ENCODE peak calls at places on chromosomes 1 and 21, in four cellular contexts. R is A549, S is K562, I is HepG2. Q is an unnamed sample.

GRCh38 chr21:42513151-42513984 is at the start of gene SLC37A1:
- DNase-seq in R (peak; percentile 6), S (peak; percentile 65), I (no peak), Q (peak; percentile 62)

GRCh38 chr1:114153621-114154145 is at the start of gene SYT6:
- DNase-seq in R (no peak), S (no peak), I (no peak), Q (peak; percentile 38)

GRCh38 chr1:26327956-26328362 is 10.2 kb downstream of the CD52 start:
- DNase-seq in R (no peak), S (no peak), I (no peak), Q (no peak)

GRCh38 chr1:39391741-39392679 is 99.4 kb upstream of the BMP8A start:
- DNase-seq in R (peak; percentile 75), S (peak; percentile 27), I (peak; percentile 85), Q (no peak)

GRCh38 chr1:54857741-54858665 is 29.0 kb downstream of the DHCR24 start:
- DNase-seq in R (no peak), S (no peak), I (no peak), Q (no peak)

GRCh38 chr21:45224189-45224938 is 63.3 kb downstream of the POFUT2 start:
- DNase-seq in R (no peak), S (peak; percentile 35), I (no peak), Q (no peak)

GRCh38 chr1:229620876-229621275 is 5.0 kb downstream of the TAF5L start:
- DNase-seq in R (no peak), S (no peak), I (no peak), Q (no peak)

GRCh38 chr1:212727386-212728181 is 27.9 kb upstream of the BATF3 start:
- DNase-seq in R (no peak), S (no peak), I (no peak), Q (no peak)

GRCh38 chr1:201551877-201552731 is 13.2 kb downstream of the NAV1 start:
- DNase-seq in R (peak; percentile 69), S (peak; percentile 44), I (no peak), Q (no peak)

GRCh38 chr1:181347495-181348390 is 135.6 kb upstream of the CACNA1E start:
- DNase-seq in R (no peak), S (no peak), I (no peak), Q (no peak)

GRCh38 chr1:33256335-33256700 is at the start of gene ZNF362:
- DNase-seq in R (peak; percentile 49), S (peak; percentile 61), I (no peak), Q (peak; percentile 62)

GRCh38 chr1:100671604-100672003 is 47.9 kb upstream of the VCAM1 start:
- DNase-seq in R (no peak), S (no peak), I (no peak), Q (no peak)

GRCh38 chr1:245155186-245156040 is 628 bp downstream of the KIF26B start:
- DNase-seq in R (peak; percentile 32), S (peak; percentile 34), I (no peak), Q (peak; percentile 43)

GRCh38 chr1:94416901-94417701 is 1.1 kb upstream of the ABCD3 start:
- DNase-seq in R (peak; percentile 18), S (no peak), I (peak; percentile 91), Q (no peak)

DNA sequence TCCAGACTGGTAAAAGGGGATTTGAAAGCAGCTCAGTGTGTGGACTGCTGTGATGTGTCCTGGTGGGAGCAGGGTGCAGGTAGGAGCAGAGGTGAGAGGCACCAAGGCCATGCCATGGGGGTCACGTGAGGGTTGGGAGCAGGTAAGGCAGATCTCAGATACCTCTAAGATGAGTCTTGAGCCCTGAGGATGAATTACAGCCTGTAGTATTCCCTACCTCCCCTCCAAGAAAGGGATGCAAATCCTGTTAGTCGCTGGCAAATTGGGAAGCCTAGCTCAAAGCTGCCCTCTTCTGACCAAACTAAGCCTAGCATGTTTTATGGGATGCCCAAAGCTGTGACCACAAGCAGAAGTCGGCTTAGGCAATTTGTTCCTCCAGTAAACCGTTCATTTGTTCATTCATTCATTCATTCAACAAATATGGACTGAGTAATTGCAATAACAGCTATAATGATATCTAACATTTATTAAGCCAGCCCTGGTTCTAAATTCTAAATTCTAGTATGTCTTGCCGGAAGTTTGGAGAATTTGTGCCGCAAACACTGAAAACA is 3.9 kb upstream of the NUAK2 start:
- DNase-seq in R (peak; percentile 87), S (peak; percentile 65), I (peak; percentile 52), Q (peak; percentile 80)
- TF ChIP-seq JUN in R (no peak), S (no peak), I (no peak), Q (no peak)

GRCh38 chr1:232644209-232644608 is 14.3 kb upstream of the SIPA1L2 start:
- DNase-seq in R (no peak), S (no peak), I (no peak), Q (no peak)

GRCh38 chr1:232643227-232643626 is 13.3 kb upstream of the SIPA1L2 start:
- DNase-seq in R (no peak), S (no peak), I (no peak), Q (no peak)

GRCh38 chr1:232650433-232650832 is 20.5 kb upstream of the SIPA1L2 start:
- DNase-seq in R (no peak), S (no peak), I (no peak), Q (no peak)

DNA sequence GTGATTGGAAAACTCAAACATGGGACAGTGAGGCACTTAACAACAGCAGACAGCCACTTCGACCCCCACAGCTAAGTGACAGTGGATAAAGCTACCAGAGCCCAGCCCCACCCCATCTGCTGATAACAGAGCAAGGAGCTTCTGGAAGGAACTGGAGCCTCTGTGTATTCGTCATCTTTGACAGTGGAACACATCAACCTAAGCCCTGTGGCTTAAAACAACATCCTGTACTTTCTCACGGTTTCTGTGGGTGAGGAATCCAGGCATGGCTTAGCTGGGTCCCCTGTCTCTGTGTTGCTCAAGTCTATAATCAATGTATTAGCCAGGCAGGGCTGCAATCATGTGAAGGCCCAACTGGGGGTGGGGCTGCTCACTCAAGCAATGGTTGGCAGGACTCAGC is 18.4 kb upstream of the SIPA1L2 start:
- DNase-seq in R (no peak), S (no peak), I (no peak), Q (no peak)
- TF ChIP-seq HMGXB4 in R (no peak), S (no peak), I (no peak), Q (no peak)

DNA sequence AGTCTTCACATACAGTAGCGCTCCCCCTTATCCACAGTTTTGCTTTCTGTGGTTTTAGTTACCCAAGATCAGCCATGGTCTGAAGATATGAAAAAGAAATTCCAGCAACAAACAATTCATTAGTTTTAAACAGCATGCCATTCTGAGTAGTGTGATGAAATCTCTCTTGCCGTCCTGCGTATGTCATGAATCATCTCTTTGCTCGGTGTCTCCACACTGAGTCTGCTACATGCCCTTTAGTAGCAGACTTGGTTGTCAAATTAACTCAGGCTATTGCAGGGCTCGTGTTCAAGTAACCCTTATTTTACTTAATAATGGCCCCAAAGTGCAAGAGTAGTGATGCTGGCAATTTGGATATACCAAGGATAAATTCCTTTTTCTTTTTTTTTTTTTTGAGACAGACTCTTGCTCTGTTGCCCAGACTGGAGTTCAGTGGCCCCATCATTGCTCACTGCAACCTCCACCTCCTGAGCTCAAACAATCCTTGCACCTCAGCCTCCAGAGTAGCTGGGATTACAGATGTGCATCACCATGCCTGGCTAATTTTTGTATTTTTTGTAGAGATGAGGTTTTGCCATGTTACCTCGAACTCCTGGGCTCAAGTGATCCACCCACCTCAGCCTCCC is 22.6 kb downstream of the PHACTR4 start:
- DNase-seq in R (peak; percentile 73), S (no peak), I (no peak), Q (no peak)
- TF ChIP-seq JUN in R (peak; percentile 31), S (peak; percentile 77), I (no peak), Q (no peak)

GRCh38 chr1:52567943-52568342 is 15.1 kb upstream of the TUT4 start:
- DNase-seq in R (no peak), S (no peak), I (no peak), Q (no peak)
- TF ChIP-seq HMGXB4 in R (no peak), S (no peak), I (no peak), Q (no peak)